ENCODE peak calls at places on chromosomes 16 and 17, in six cellular contexts. R is left lung, L is ovary, C is ascending aorta, Y is right cardiac atrium, D is H9. X is an unnamed sample.

GRCh38 chr17:79982986-79983385 is 52.7 kb downstream of the TBC1D16 start:
- DNase-seq in D (peak; percentile 25), L (peak; percentile 15), C (no peak), R (peak; percentile 47), Y (peak; percentile 32), X (no peak)

GRCh38 chr17:32689348-32689747 is 187.6 kb downstream of the MYO1D start:
- DNase-seq in L (no peak), C (no peak), Y (no peak), R (no peak), D (no peak), X (peak; percentile 0)

GRCh38 chr17:71735893-71736292 is 384.9 kb upstream of the SOX9 start:
- DNase-seq in D (no peak), L (no peak), Y (no peak), C (no peak), R (no peak), X (no peak)

GRCh38 chr16:69812213-69813014 is 50.3 kb downstream of the WWP2 start:
- DNase-seq in D (no peak), R (no peak), Y (no peak), L (no peak), C (peak; percentile 46), X (no peak)

GRCh38 chr17:59572301-59572924 is 7.0 kb downstream of the DHX40 start:
- DNase-seq in Y (no peak), D (no peak), R (no peak), C (no peak), L (no peak), X (peak; percentile 43)

GRCh38 chr17:11986179-11986938 is 10.9 kb downstream of the ZNF18 start:
- DNase-seq in D (no peak), C (no peak), R (no peak), Y (peak; percentile 43), L (no peak), X (no peak)

GRCh38 chr17:43701318-43701743 is 39.6 kb upstream of the MEOX1 start:
- DNase-seq in Y (no peak), R (peak; percentile 78), D (no peak), C (no peak), L (no peak), X (no peak)

GRCh38 chr17:13952252-13952721 is 117.0 kb upstream of the COX10 start:
- DNase-seq in R (no peak), D (no peak), Y (no peak), L (no peak), C (no peak), X (no peak)

GRCh38 chr17:2396568-2397246 is 4.2 kb downstream of the MNT start:
- DNase-seq in L (peak; percentile 97), D (peak; percentile 99), C (peak; percentile 98), Y (peak; percentile 98), R (peak; percentile 99), X (peak; percentile 95)

GRCh38 chr17:73064084-73064938 is 28.2 kb downstream of the SLC39A11 start:
- DNase-seq in R (no peak), L (no peak), D (no peak), C (no peak), Y (peak; percentile 51), X (no peak)

GRCh38 chr17:29686998-29687397 is 64.3 kb upstream of the CORO6 start:
- DNase-seq in D (no peak), C (no peak), L (no peak), Y (no peak), R (no peak), X (no peak)

GRCh38 chr16:86701286-86701975 is 123.1 kb downstream of the FOXL1 start:
- DNase-seq in L (no peak), Y (no peak), C (peak; percentile 49), D (no peak), R (no peak), X (no peak)

GRCh38 chr17:42180411-42180921 is 476 bp downstream of the KCNH4 start:
- DNase-seq in L (no peak), R (no peak), D (peak; percentile 64), Y (no peak), C (no peak), X (no peak)

GRCh38 chr17:73770115-73770848 is 126.0 kb upstream of the SDK2 start:
- DNase-seq in D (no peak), C (peak; percentile 92), Y (peak; percentile 92), R (no peak), L (peak; percentile 46), X (peak; percentile 69)

GRCh38 chr16:83853834-83854233 is 45.1 kb upstream of the MLYCD start:
- DNase-seq in D (no peak), R (no peak), L (no peak), Y (peak; percentile 56), C (no peak), X (no peak)

GRCh38 chr16:67942200-67942509 is 1.8 kb downstream of the LCAT start:
- DNase-seq in C (no peak), D (peak; percentile 81), L (no peak), R (no peak), Y (no peak), X (peak; percentile 37)

GRCh38 chr16:66103245-66103644 is 263.2 kb upstream of the CDH5 start:
- DNase-seq in C (no peak), D (no peak), L (no peak), R (no peak), Y (no peak), X (peak; percentile 53)

GRCh38 chr17:3796110-3796821 is 4.7 kb downstream of the ITGAE start:
- DNase-seq in L (no peak), Y (peak; percentile 53), D (no peak), C (no peak), R (no peak), X (no peak)

GRCh38 chr16:57134982-57135381 is 42.6 kb downstream of the CPNE2 start:
- DNase-seq in Y (no peak), R (peak; percentile 50), D (no peak), C (no peak), L (no peak), X (no peak)

DNA sequence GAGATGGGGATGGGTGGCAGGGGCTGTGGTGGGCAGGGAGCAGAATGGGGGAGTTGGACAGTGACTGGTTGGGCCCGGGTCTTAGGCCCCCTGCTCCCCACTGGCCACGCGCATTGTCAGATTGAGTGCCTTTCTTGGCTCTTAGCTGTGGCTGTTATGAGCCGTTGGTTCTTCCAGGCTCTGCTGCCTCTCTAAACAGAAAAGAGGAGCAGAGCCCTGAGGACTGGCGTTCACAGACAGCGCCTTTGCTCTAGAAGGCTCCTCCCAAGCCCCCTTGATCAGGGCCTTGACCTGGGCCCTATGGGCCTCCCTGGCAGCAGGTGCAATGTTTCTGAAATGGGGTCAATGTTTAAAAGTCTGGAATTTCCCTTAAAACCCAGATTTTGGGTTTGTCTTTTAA is 14.8 kb upstream of the NUDT16L1 start:
- DNase-seq in R (no peak), D (no peak), C (no peak), Y (peak; percentile 24), L (no peak), X (no peak)
- H3K4me1 ChIP-seq in R (peaks cover 4% of the 10 kb centered on the region), D (no peaks in the 10 kb centered on the region), C (no peaks in the 10 kb centered on the region), Y (peaks cover 2% of the 10 kb centered on the region), L (peaks cover 5% of the 10 kb centered on the region), X (peaks cover 7% of the 10 kb centered on the region)

GRCh38 chr16:48369765-48370164 is 15.4 kb downstream of the SIAH1 start:
- DNase-seq in D (no peak), R (no peak), C (no peak), L (no peak), Y (no peak), X (no peak)
- H3K4me1 ChIP-seq in D (peaks cover 6% of the 10 kb centered on the region), R (peaks cover 31% of the 10 kb centered on the region), C (peaks cover 11% of the 10 kb centered on the region), L (peaks cover 13% of the 10 kb centered on the region), Y (peaks cover 8% of the 10 kb centered on the region), X (peaks cover 53% of the 10 kb centered on the region)

GRCh38 chr17:39775075-39775474 is 37.3 kb downstream of the GRB7 start:
- DNase-seq in R (no peak), D (no peak), C (no peak), Y (no peak), L (no peak), X (no peak)

GRCh38 chr17:39772415-39772814 is 34.7 kb downstream of the GRB7 start:
- DNase-seq in Y (no peak), L (no peak), D (no peak), C (no peak), R (no peak), X (no peak)

GRCh38 chr17:39769974-39770587 is 32.3 kb downstream of the GRB7 start:
- DNase-seq in Y (no peak), R (no peak), C (no peak), L (no peak), D (no peak), X (no peak)

GRCh38 chr17:39774043-39774442 is 36.3 kb downstream of the GRB7 start:
- DNase-seq in D (no peak), L (no peak), C (no peak), R (no peak), Y (no peak), X (no peak)

DNA sequence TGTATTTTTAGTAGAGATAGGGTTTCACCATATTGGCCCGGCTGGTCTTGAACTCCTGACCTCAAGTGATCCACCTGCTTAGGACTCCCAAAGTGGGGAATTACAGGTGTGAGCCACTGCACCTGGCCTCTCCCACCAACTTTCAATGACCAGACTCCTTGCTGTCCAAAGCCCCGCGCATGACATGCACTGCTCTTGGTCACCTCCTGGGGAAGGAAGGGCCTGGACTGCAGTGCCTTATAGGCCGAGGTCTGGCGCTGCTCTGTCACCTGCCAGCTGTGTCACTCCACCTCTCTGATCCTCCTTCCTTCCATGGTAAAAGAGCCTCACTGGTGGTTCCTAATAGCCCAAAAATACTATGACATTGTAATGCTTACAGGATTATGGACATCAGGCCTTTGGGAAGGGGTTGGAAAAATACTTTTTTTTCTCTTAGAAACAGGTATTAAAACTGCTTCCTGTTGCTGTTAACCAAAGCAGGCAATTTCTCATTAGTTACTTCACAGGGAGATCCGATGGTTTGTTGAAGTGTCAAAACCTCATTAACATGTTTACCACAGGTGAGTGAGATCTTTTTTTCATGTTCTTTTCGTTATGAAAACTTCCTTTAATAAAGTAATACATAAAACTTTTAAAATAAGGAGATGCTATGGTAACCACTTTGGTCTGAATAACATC is 35.4 kb downstream of the GRB7 start:
- DNase-seq in Y (no peak), C (no peak), L (no peak), D (no peak), R (no peak), X (no peak)
- H3K4me1 ChIP-seq in Y (no peaks in the 10 kb centered on the region), C (no peaks in the 10 kb centered on the region), L (no peaks in the 10 kb centered on the region), D (no peaks in the 10 kb centered on the region), R (no peaks in the 10 kb centered on the region), X (no peaks in the 10 kb centered on the region)

GRCh38 chr16:89923640-89924297 is 627 bp downstream of the TUBB3 start:
- DNase-seq in C (no peak), Y (peak; percentile 70), R (peak; percentile 80), D (peak; percentile 65), L (no peak), X (peak; percentile 42)

GRCh38 chr16:89921131-89921698 is 1.9 kb upstream of the TUBB3 start:
- DNase-seq in Y (no peak), R (peak; percentile 72), C (no peak), L (no peak), D (peak; percentile 63), X (no peak)

GRCh38 chr16:89921699-89922476 is 1.3 kb upstream of the TUBB3 start:
- DNase-seq in R (peak; percentile 92), D (peak; percentile 86), Y (peak; percentile 93), C (peak; percentile 92), L (peak; percentile 65), X (peak; percentile 82)

GRCh38 chr16:89922884-89923639 is at the start of gene TUBB3:
- DNase-seq in Y (peak; percentile 88), L (no peak), D (peak; percentile 86), C (no peak), R (peak; percentile 91), X (peak; percentile 92)

DNA sequence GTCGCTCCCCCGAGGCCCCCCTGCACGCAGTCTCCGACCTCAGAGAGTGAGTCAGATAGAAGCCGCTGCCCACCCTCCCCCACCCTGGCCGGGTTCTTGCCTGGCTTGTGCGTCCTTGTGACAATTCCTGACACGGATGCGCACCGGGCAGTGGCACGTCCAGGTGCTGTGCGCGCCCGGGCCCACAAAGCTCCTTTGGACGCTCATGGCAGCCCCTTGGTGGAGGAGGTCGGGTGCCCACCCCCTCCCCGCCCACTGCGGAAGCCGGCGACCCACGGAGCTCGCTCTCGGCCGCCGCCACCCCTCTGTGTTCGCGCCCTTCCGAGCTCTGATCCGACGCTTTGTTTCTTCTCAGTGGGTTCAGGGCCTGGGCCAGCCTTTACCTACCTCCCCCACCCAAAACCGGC is 662 bp upstream of the TUBB3 start:
- DNase-seq in Y (peak; percentile 90), R (peak; percentile 88), D (peak; percentile 83), L (peak; percentile 69), C (peak; percentile 94), X (peak; percentile 81)
- H3K4me1 ChIP-seq in Y (no peaks in the 10 kb centered on the region), R (peaks cover 45% of the 10 kb centered on the region), D (no peaks in the 10 kb centered on the region), L (peaks cover 12% of the 10 kb centered on the region), C (peaks cover 26% of the 10 kb centered on the region), X (peaks cover 54% of the 10 kb centered on the region)

X was measured in A673.